ENCODE peak calls at places on chromosomes 4 and X, in ten cellular contexts. P is IMR-90, K is neural progenitor cell, L is WERI-Rb-1, R is fibroblast of lung, M is mucosa of descending colon, E is psoas muscle, U is A549, T is stomach, Y is colonic mucosa. N is an unnamed sample.

GRCh38 chr4:119240568-119240967 is 28.1 kb downstream of the USP53 start:
- DNase-seq in P (no peak), K (no peak), L (no peak), R (no peak), M (no peak), E (no peak), U (no peak), T (no peak), Y (no peak), N (no peak)

GRCh38 chrX:22134681-22135080 is 102.6 kb downstream of the PHEX start:
- DNase-seq in P (peak; percentile 86), K (no peak), L (no peak), R (peak; percentile 80), M (no peak), E (no peak), U (peak; percentile 41), T (no peak), Y (no peak), N (no peak)

GRCh38 chrX:109966246-109966645 is 36.7 kb upstream of the TMEM164 start:
- DNase-seq in P (no peak), K (no peak), L (no peak), R (no peak), M (no peak), E (no peak), U (no peak), T (no peak), Y (no peak), N (no peak)

GRCh38 chrX:113741744-113742143 is 842.1 kb upstream of the HTR2C start:
- DNase-seq in P (no peak), K (peak; percentile 55), L (no peak), R (peak; percentile 29), M (no peak), E (no peak), U (no peak), T (no peak), Y (no peak), N (no peak)

GRCh38 chr4:41189076-41189475 is 25.3 kb downstream of the APBB2 start:
- DNase-seq in P (peak; percentile 28), K (no peak), L (no peak), R (peak; percentile 36), M (no peak), E (no peak), U (no peak), T (no peak), Y (no peak), N (no peak)

GRCh38 chrX:435536-436122 is 48.9 kb upstream of the PPP2R3B start:
- DNase-seq in P (no peak), K (no peak), L (no peak), R (no peak), M (no peak), E (no peak), U (no peak), T (no peak), Y (no peak), N (no peak)

GRCh38 chr4:150310159-150310895 is 232.1 kb downstream of the DCLK2 start:
- DNase-seq in P (peak; percentile 68), K (no peak), L (no peak), R (peak; percentile 92), M (no peak), E (no peak), U (no peak), T (no peak), Y (no peak), N (no peak)

GRCh38 chr4:15410750-15411149 is 17.1 kb upstream of the C1QTNF7 start:
- DNase-seq in P (no peak), K (no peak), L (no peak), R (no peak), M (peak; percentile 23), E (no peak), U (no peak), T (no peak), Y (peak; percentile 23), N (no peak)

GRCh38 chr4:123361195-123361861 is 35.3 kb upstream of the SPRY1 start:
- DNase-seq in P (peak; percentile 94), K (no peak), L (no peak), R (peak; percentile 86), M (peak; percentile 12), E (no peak), U (no peak), T (no peak), Y (no peak), N (no peak)

GRCh38 chr4:113733685-113734084 is 27.9 kb downstream of the CAMK2D start:
- DNase-seq in P (no peak), K (no peak), L (no peak), R (no peak), M (no peak), E (no peak), U (no peak), T (no peak), Y (no peak), N (no peak)

DNA sequence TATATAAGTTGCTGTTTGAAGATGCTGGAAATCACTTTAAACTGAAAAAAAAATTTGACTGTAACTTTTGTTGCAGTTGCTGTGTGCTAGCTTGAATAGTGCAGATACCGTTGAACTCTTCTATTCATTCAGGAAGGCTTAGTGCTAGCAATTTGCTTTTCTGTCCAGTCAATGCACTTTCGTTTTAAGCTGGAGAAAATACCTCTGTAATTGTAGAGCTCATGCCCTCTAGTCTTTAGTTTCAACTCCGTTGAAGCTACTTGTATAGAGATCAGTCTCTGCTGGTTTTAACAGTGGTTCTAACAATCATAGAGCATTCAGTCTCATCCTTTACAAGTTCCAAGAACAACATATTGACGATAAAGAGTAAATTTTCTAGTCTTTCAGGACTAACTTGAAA is 49.0 kb upstream of the TRPC3 start:
- DNase-seq in P (no peak), K (peak; percentile 11), L (no peak), R (no peak), M (no peak), E (no peak), U (no peak), T (no peak), Y (no peak), N (no peak)
- H3K4me3 ChIP-seq in P (no peak overlapping the region), K (no peak overlapping the region), L (no peak overlapping the region), R (no peak overlapping the region), M (no peak overlapping the region), E (no peak overlapping the region), U (no peak overlapping the region), T (no peak overlapping the region), Y (no peak overlapping the region), N (no peak overlapping the region)

DNA sequence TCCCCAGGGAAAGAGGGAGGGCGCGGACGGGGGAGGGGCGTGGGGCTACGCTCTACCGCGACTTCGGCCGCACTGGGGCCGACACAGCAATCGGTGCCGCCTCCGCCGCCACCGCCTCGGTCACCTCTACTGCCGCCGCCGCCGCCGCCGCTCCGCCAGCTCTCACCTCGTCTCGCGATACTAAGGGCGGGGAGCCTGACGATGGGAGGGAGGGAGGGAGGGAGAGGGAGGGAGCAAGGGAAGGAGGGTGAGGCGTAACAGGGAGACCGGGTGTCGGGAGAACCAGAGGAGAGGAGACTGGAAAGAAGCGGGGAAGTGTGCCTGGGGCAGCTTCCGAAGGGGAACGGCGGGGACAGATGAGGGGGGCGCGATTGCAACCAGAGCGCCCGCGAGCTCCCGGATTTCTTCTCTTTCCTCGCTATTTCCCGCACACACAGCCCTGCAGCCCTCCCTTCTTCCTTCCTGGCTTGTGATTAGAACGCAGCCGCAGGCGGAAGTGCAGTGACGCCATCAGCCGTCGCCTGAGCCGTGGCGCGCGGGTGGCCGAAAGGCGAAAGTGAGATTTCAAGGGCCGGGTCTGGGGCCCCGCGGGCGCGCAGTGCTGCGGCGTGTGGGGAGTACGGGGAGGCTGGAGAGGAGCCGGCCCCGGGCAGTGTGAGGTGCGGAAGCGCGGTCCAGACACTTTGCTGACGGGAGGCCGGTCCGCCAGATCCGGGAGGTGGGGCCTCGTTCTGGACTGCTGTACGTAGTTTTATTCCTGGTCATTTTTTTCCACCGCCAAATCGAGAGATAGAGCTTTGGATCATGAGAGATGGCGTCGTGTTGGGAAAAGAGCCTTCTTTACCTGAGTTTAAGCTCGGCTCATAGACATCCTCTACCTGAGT is at the start of gene ANKRD17:
- DNase-seq in P (peak; percentile 91), K (peak; percentile 96), L (peak; percentile 92), R (peak; percentile 92), M (peak; percentile 97), E (peak; percentile 94), U (peak; percentile 56), T (peak; percentile 94), Y (peak; percentile 94), N (peak; percentile 88)
- TF ChIP-seq CTCF in P (peak; percentile 1), K (peak; percentile 15), L (no peak), R (no peak), M (no peak), E (no peak), U (no peak), T (no peak), Y (no peak), N (no peak)

GRCh38 chrX:46576458-46576857 is 2.9 kb downstream of the CHST7 start:
- DNase-seq in P (no peak), K (no peak), L (no peak), R (peak; percentile 39), M (no peak), E (no peak), U (no peak), T (no peak), Y (no peak), N (no peak)
- H3K4me3 ChIP-seq in P (peak overlapping the region; percentile 22), K (peak overlapping the region; percentile 59), L (no peak overlapping the region), R (peak overlapping the region; percentile 51), M (no peak overlapping the region), E (peak overlapping the region; percentile 66), U (peak overlapping the region; percentile 76), T (peak overlapping the region; percentile 54), Y (no peak overlapping the region), N (peak overlapping the region; percentile 65)

DNA sequence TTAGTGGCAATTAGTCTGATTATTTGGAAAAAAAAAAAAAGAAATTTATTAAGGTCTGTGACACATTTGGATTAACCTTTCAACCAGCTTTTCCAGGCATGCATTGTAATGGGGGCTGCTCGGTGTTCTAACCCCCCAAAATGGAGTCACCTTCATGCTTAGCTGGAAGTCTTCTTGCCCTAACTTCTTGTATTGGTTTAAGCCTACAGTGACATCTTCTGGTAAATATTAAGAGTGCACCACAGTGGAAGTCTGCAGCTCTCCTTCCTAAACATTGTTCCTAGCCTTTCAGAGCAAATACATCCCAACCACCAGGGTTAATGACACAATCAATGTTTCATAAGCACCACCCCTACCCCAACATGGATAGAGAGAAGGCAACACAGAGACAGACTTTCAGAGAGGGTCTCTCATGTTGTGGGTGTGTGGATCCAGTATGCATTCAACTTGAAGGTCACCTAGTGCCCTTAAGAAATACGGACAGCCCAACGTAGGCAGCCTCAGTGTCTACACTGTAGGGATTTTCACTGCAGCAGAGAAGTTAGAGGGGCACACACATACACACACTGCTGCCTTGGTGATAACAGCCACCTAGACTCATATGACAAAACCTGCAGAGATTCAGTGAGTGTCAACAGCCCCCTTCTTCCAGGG is 142.9 kb upstream of the MBNL3 start:
- DNase-seq in P (peak; percentile 40), K (peak; percentile 8), L (no peak), R (peak; percentile 17), M (no peak), E (no peak), U (peak; percentile 13), T (no peak), Y (no peak), N (no peak)
- TF ChIP-seq CTCF in P (peak; percentile 62), K (peak; percentile 46), L (peak; percentile 53), R (peak; percentile 45), M (no peak), E (peak; percentile 56), U (peak; percentile 54), T (peak; percentile 25), Y (peak; percentile 26), N (peak; percentile 31)

GRCh38 chrX:101462892-101463291 is 22.4 kb upstream of the ARMCX4 start:
- DNase-seq in P (peak; percentile 24), K (peak; percentile 3), L (no peak), R (peak; percentile 12), M (peak; percentile 7), E (no peak), U (peak; percentile 19), T (no peak), Y (no peak), N (no peak)

GRCh38 chrX:101460669-101461068 is 24.6 kb upstream of the ARMCX4 start:
- DNase-seq in P (no peak), K (no peak), L (no peak), R (no peak), M (no peak), E (no peak), U (no peak), T (no peak), Y (no peak), N (no peak)
- H3K4me3 ChIP-seq in P (no peak overlapping the region), K (no peak overlapping the region), L (no peak overlapping the region), R (no peak overlapping the region), M (no peak overlapping the region), E (no peak overlapping the region), U (no peak overlapping the region), T (no peak overlapping the region), Y (no peak overlapping the region), N (no peak overlapping the region)